ENCODE peak calls at places on chromosome 9, in seven cellular contexts. One of them, this sample, is unnamed.
A peak's percentile ranks its signal among the peaks of the same experiment; 100 is the strongest.

GRCh38 chr9:98933890-98934289 is 9.8 kb upstream of the COL15A1 start:
- DNase-seq in neural progenitor cell: no peak
- DNase-seq in astrocyte: no peak
- DNase-seq in PC-3: no peak
- DNase-seq in IMR-90: no peak
- DNase-seq in HCT116: no peak
- DNase-seq in GM23248: no peak
- DNase-seq in this sample: no peak

GRCh38 chr9:109600142-109600541 is 102.0 kb upstream of the PTPN3 start:
- DNase-seq in PC-3: peak; percentile 71
- DNase-seq in HCT116: no peak
- DNase-seq in astrocyte: peak; percentile 99
- DNase-seq in neural progenitor cell: no peak
- DNase-seq in IMR-90: peak; percentile 80
- DNase-seq in GM23248: peak; percentile 71
- DNase-seq in this sample: no peak

GRCh38 chr9:82797539-82797938 is 265.4 kb downstream of the RASEF start:
- DNase-seq in astrocyte: no peak
- DNase-seq in IMR-90: no peak
- DNase-seq in neural progenitor cell: no peak
- DNase-seq in HCT116: no peak
- DNase-seq in GM23248: no peak
- DNase-seq in PC-3: no peak
- DNase-seq in this sample: no peak

GRCh38 chr9:38642951-38643350 is 22.6 kb upstream of the ANKRD18A start:
- DNase-seq in GM23248: no peak
- DNase-seq in astrocyte: no peak
- DNase-seq in PC-3: no peak
- DNase-seq in neural progenitor cell: no peak
- DNase-seq in HCT116: no peak
- DNase-seq in IMR-90: no peak
- DNase-seq in this sample: no peak

GRCh38 chr9:86079421-86080111 is 19.8 kb downstream of the GOLM1 start:
- DNase-seq in HCT116: no peak
- DNase-seq in neural progenitor cell: no peak
- DNase-seq in IMR-90: no peak
- DNase-seq in GM23248: peak; percentile 50
- DNase-seq in PC-3: peak; percentile 56
- DNase-seq in astrocyte: peak; percentile 86
- DNase-seq in this sample: peak; percentile 28

GRCh38 chr9:22244141-22245011 is 202.2 kb upstream of the DMRTA1 start:
- DNase-seq in HCT116: peak; percentile 40
- DNase-seq in GM23248: peak; percentile 78
- DNase-seq in IMR-90: peak; percentile 63
- DNase-seq in neural progenitor cell: peak; percentile 53
- DNase-seq in PC-3: peak; percentile 73
- DNase-seq in astrocyte: peak; percentile 49
- DNase-seq in this sample: no peak

GRCh38 chr9:4170231-4170630 is 129.6 kb downstream of the GLIS3 start:
- DNase-seq in neural progenitor cell: no peak
- DNase-seq in IMR-90: no peak
- DNase-seq in PC-3: no peak
- DNase-seq in HCT116: no peak
- DNase-seq in GM23248: peak; percentile 10
- DNase-seq in astrocyte: peak; percentile 35
- DNase-seq in this sample: no peak

GRCh38 chr9:26462751-26463150 is 429.9 kb downstream of the CAAP1 start:
- DNase-seq in GM23248: no peak
- DNase-seq in IMR-90: no peak
- DNase-seq in HCT116: no peak
- DNase-seq in PC-3: no peak
- DNase-seq in astrocyte: no peak
- DNase-seq in neural progenitor cell: no peak
- DNase-seq in this sample: no peak

GRCh38 chr9:4640027-4640426 is 22.1 kb upstream of the PLPP6 start:
- DNase-seq in PC-3: peak; percentile 27
- DNase-seq in HCT116: peak; percentile 31
- DNase-seq in GM23248: peak; percentile 46
- DNase-seq in neural progenitor cell: peak; percentile 48
- DNase-seq in astrocyte: peak; percentile 2
- DNase-seq in IMR-90: no peak
- DNase-seq in this sample: no peak

GRCh38 chr9:4382722-4383317 is 83.0 kb upstream of the GLIS3 start:
- DNase-seq in IMR-90: peak; percentile 23
- DNase-seq in neural progenitor cell: peak; percentile 53
- DNase-seq in astrocyte: no peak
- DNase-seq in GM23248: peak; percentile 56
- DNase-seq in HCT116: peak; percentile 23
- DNase-seq in PC-3: peak; percentile 50
- DNase-seq in this sample: no peak

GRCh38 chr9:98774746-98775145 is 21.6 kb downstream of the ANKS6 start:
- DNase-seq in GM23248: peak; percentile 52
- DNase-seq in PC-3: no peak
- DNase-seq in IMR-90: no peak
- DNase-seq in HCT116: no peak
- DNase-seq in astrocyte: no peak
- DNase-seq in neural progenitor cell: peak; percentile 46
- DNase-seq in this sample: no peak

GRCh38 chr9:113998114-113998513 is 80.0 kb downstream of the AMBP start:
- DNase-seq in PC-3: no peak
- DNase-seq in neural progenitor cell: no peak
- DNase-seq in HCT116: no peak
- DNase-seq in IMR-90: no peak
- DNase-seq in GM23248: no peak
- DNase-seq in astrocyte: no peak
- DNase-seq in this sample: no peak

GRCh38 chr9:87322840-87323635 is 174.6 kb upstream of the DAPK1 start:
- DNase-seq in IMR-90: peak; percentile 32
- DNase-seq in GM23248: peak; percentile 77
- DNase-seq in astrocyte: no peak
- DNase-seq in neural progenitor cell: no peak
- DNase-seq in PC-3: no peak
- DNase-seq in HCT116: no peak
- DNase-seq in this sample: no peak

GRCh38 chr9:89929721-89930480 is 325.1 kb downstream of the GADD45G start:
- DNase-seq in PC-3: peak; percentile 11
- DNase-seq in IMR-90: peak; percentile 24
- DNase-seq in HCT116: no peak
- DNase-seq in neural progenitor cell: no peak
- DNase-seq in GM23248: peak; percentile 74
- DNase-seq in astrocyte: peak; percentile 62
- DNase-seq in this sample: no peak

DNA sequence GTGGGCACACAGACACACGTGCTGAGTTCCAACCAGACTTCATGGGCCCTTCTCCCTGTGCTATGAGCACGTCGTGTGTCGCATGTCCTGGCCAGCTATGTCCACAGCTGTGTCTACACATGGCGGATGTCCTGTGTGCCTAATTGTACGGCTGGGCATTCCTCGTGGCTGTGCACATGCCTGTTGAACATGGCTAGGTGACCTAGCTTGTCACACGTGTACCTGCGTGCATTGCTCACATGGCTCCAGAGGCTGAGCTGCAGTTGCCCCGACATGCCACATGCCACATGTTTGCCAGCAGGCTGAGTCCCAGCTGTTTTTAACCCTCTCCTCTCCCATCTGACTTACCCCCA is 742 bp upstream of the AQP3 start:
- DNase-seq in IMR-90: no peak
- DNase-seq in neural progenitor cell: no peak
- DNase-seq in HCT116: no peak
- DNase-seq in PC-3: no peak
- DNase-seq in astrocyte: no peak
- DNase-seq in GM23248: no peak
- DNase-seq in this sample: peak; percentile 86
- H2AFZ ChIP-seq in IMR-90: peak overlapping the region; percentile 93
- H2AFZ ChIP-seq in neural progenitor cell: no peak overlapping the region
- H2AFZ ChIP-seq in HCT116: no peak overlapping the region
- H2AFZ ChIP-seq in PC-3: no peak overlapping the region
- H2AFZ ChIP-seq in astrocyte: peak overlapping the region; percentile 44
- H2AFZ ChIP-seq in GM23248: peak overlapping the region; percentile 76
- H2AFZ ChIP-seq in this sample: peak overlapping the region; percentile 76

GRCh38 chr9:135048046-135048757 is 39.3 kb upstream of the OLFM1 start:
- DNase-seq in astrocyte: no peak
- DNase-seq in IMR-90: no peak
- DNase-seq in GM23248: no peak
- DNase-seq in neural progenitor cell: no peak
- DNase-seq in HCT116: no peak
- DNase-seq in PC-3: no peak
- DNase-seq in this sample: no peak

GRCh38 chr9:135049460-135049859 is 38.0 kb upstream of the OLFM1 start:
- DNase-seq in GM23248: no peak
- DNase-seq in IMR-90: no peak
- DNase-seq in PC-3: no peak
- DNase-seq in HCT116: no peak
- DNase-seq in neural progenitor cell: no peak
- DNase-seq in astrocyte: no peak
- DNase-seq in this sample: no peak

GRCh38 chr9:135051316-135052038 is 36.0 kb upstream of the OLFM1 start:
- DNase-seq in astrocyte: no peak
- DNase-seq in GM23248: no peak
- DNase-seq in IMR-90: no peak
- DNase-seq in PC-3: no peak
- DNase-seq in HCT116: no peak
- DNase-seq in neural progenitor cell: no peak
- DNase-seq in this sample: no peak

GRCh38 chr9:135048758-135049284 is 38.6 kb upstream of the OLFM1 start:
- DNase-seq in neural progenitor cell: no peak
- DNase-seq in PC-3: no peak
- DNase-seq in IMR-90: no peak
- DNase-seq in astrocyte: no peak
- DNase-seq in GM23248: no peak
- DNase-seq in HCT116: no peak
- DNase-seq in this sample: no peak

DNA sequence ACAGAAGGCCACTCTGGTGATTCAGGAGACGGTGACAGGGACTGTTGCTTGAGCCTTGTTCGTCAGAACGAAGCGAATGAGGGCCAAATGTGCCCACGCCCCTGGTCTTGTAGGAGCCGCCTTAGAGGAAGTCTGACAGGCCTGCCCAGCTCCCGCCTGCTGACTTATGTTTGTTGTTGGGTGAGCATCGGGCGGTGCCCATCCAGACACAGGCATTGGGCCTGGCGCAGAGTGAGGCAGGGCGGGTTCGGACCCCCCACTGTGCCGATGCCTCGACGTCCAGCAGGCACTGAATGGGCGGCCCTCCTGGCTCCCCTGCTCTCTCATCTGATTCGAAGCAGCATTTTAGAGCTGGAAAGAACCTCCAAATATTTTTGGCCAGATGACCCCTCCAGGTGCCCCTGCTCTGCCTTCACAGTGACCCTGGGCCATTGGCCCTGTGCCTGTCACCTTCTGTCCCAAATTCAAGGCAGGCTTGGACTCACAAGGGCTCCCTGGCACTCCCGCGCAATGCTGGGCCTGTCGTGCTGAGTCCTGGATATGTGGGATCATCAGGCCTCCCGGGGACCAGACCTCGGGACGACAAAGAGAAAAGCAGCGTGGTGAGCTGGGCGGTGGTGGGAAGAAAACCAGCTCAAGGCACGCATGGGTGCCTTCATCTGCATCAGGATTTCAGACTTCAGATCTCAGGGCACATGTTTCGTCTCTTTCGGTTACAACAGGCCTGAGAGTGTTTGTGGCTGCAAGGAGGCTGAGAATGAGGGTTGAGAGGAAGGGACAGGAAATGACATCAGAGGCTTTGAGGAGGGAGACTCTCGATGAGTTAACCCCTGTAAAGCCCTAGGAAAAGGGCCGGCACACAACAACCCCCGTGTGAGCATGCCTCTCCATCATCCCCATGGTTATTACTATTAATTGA is 37.1 kb upstream of the OLFM1 start:
- DNase-seq in neural progenitor cell: no peak
- DNase-seq in astrocyte: no peak
- DNase-seq in GM23248: no peak
- DNase-seq in HCT116: no peak
- DNase-seq in PC-3: no peak
- DNase-seq in IMR-90: no peak
- DNase-seq in this sample: no peak
- H3K27me3 ChIP-seq in neural progenitor cell: no peaks in the 10 kb centered on the region
- H3K27me3 ChIP-seq in astrocyte: no peaks in the 10 kb centered on the region
- H3K27me3 ChIP-seq in GM23248: peaks cover 13% of the 10 kb centered on the region
- H3K27me3 ChIP-seq in HCT116: peaks cover 28% of the 10 kb centered on the region
- H3K27me3 ChIP-seq in PC-3: peaks cover 8% of the 10 kb centered on the region
- H3K27me3 ChIP-seq in IMR-90: no peaks in the 10 kb centered on the region
- H3K27me3 ChIP-seq in this sample: no peaks in the 10 kb centered on the region

GRCh38 chr9:134168731-134169130 is 4.4 kb upstream of the RNU6ATAC start:
- DNase-seq in astrocyte: no peak
- DNase-seq in PC-3: no peak
- DNase-seq in GM23248: no peak
- DNase-seq in neural progenitor cell: no peak
- DNase-seq in IMR-90: no peak
- DNase-seq in HCT116: no peak
- DNase-seq in this sample: no peak
- H3K27ac ChIP-seq in astrocyte: no peak overlapping the region
- H3K27ac ChIP-seq in PC-3: no peak overlapping the region
- H3K27ac ChIP-seq in GM23248: no peak overlapping the region
- H3K27ac ChIP-seq in neural progenitor cell: no peak overlapping the region
- H3K27ac ChIP-seq in IMR-90: no peak overlapping the region
- H3K27ac ChIP-seq in HCT116: no peak overlapping the region
- H3K27ac ChIP-seq in this sample: no peak overlapping the region

GRCh38 chr9:29945012-29945411 is 2371.7 kb upstream of the C9orf72 start:
- DNase-seq in PC-3: no peak
- DNase-seq in neural progenitor cell: no peak
- DNase-seq in astrocyte: no peak
- DNase-seq in HCT116: no peak
- DNase-seq in IMR-90: no peak
- DNase-seq in GM23248: no peak
- DNase-seq in this sample: no peak

DNA sequence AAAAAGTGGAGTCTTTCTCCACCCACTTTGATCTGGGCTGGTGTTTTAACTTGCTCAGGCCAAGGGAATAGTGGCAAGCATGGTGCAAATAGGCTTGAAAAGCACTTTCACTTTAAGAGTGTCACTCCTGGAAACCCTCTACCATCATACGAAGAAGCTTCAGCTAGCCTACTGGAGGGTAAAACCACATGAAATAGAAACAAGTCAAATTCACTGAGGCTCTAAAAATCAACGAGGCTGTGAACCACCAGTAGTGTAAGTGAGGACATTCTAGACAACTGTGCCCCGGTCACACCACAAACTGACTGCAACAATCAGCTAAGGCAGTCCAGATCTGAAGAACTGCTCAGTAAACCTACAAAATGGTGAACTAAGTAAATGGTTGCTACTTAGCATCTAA is 2366.3 kb upstream of the C9orf72 start:
- DNase-seq in astrocyte: no peak
- DNase-seq in PC-3: no peak
- DNase-seq in IMR-90: no peak
- DNase-seq in neural progenitor cell: no peak
- DNase-seq in HCT116: no peak
- DNase-seq in GM23248: no peak
- DNase-seq in this sample: no peak
- H2AFZ ChIP-seq in astrocyte: no peak overlapping the region
- H2AFZ ChIP-seq in PC-3: no peak overlapping the region
- H2AFZ ChIP-seq in IMR-90: no peak overlapping the region
- H2AFZ ChIP-seq in neural progenitor cell: no peak overlapping the region
- H2AFZ ChIP-seq in HCT116: no peak overlapping the region
- H2AFZ ChIP-seq in GM23248: no peak overlapping the region
- H2AFZ ChIP-seq in this sample: no peak overlapping the region

DNA sequence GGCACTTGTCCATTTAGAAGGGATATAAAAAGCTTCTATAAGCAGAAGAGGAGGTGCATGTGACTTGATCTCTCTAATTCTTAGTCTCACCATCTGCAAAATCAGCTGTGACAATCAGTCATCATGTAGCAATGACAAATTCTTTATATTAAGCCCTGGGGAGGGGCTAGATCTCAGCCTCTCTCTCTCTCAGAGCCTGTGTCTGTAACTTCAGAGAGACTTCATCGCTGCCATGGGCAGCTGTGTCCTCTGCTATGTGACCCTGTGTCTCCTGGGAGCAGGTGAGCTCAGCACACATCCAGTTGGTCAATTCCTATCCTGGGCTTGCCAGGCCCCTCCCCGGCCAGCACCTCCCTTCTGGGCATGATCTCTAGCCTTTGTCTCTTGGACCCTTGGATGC is 109.6 kb downstream of the ANKRD18B start:
- DNase-seq in IMR-90: no peak
- DNase-seq in astrocyte: no peak
- DNase-seq in PC-3: no peak
- DNase-seq in GM23248: no peak
- DNase-seq in HCT116: no peak
- DNase-seq in neural progenitor cell: no peak
- DNase-seq in this sample: no peak
- H3K27me3 ChIP-seq in IMR-90: peaks cover 42% of the 10 kb centered on the region
- H3K27me3 ChIP-seq in astrocyte: peaks cover 64% of the 10 kb centered on the region
- H3K27me3 ChIP-seq in PC-3: peaks cover 40% of the 10 kb centered on the region
- H3K27me3 ChIP-seq in GM23248: peaks cover 80% of the 10 kb centered on the region
- H3K27me3 ChIP-seq in HCT116: peaks cover 39% of the 10 kb centered on the region
- H3K27me3 ChIP-seq in neural progenitor cell: peaks cover 52% of the 10 kb centered on the region
- H3K27me3 ChIP-seq in this sample: peaks cover 37% of the 10 kb centered on the region